ENCODE peak calls at places on chromosome 12, in five cellular contexts. P is lung microvascular endothelial cell; F is nucleus accumbens; D is CD4-positive, alpha-beta T cell; B is AG08396. I is an unnamed sample.

GRCh38 chr12:124437621-124438414 is 129.6 kb downstream of the NCOR2 start:
- DNase-seq in P (no peak), F (no peak), D (no peak), B (no peak), I (no peak)

GRCh38 chr12:52089491-52089890 is 10.0 kb downstream of the SMIM41 start:
- DNase-seq in P (no peak), F (no peak), D (no peak), B (no peak), I (no peak)

GRCh38 chr12:26571539-26571938 is 261.5 kb downstream of the ITPR2 start:
- DNase-seq in P (no peak), F (no peak), D (no peak), B (no peak), I (no peak)

GRCh38 chr12:78721906-78722305 is 142.7 kb upstream of the SYT1 start:
- DNase-seq in P (peak; percentile 49), F (no peak), D (no peak), B (no peak), I (no peak)

GRCh38 chr12:120404271-120404670 is 33.6 kb upstream of the COX6A1 start:
- DNase-seq in P (no peak), F (no peak), D (no peak), B (no peak), I (no peak)

GRCh38 chr12:54405573-54405972 is 13.5 kb downstream of the ITGA5 start:
- DNase-seq in P (no peak), F (no peak), D (no peak), B (no peak), I (no peak)

GRCh38 chr12:120358412-120359158 is 10.4 kb downstream of the MSI1 start:
- DNase-seq in P (no peak), F (no peak), D (no peak), B (no peak), I (no peak)

GRCh38 chr12:13582421-13582820 is 385.9 kb downstream of the EMP1 start:
- DNase-seq in P (no peak), F (no peak), D (no peak), B (no peak), I (no peak)

GRCh38 chr12:89450922-89451321 is 73.7 kb downstream of the GALNT4 start:
- DNase-seq in P (peak; percentile 75), F (no peak), D (no peak), B (no peak), I (no peak)

GRCh38 chr12:82326905-82327503 is 31.2 kb downstream of the CCDC59 start:
- DNase-seq in P (peak; percentile 36), F (no peak), D (no peak), B (peak; percentile 10), I (no peak)

GRCh38 chr12:129589503-129589902 is 314.3 kb downstream of the TMEM132D start:
- DNase-seq in P (no peak), F (no peak), D (no peak), B (no peak), I (no peak)

GRCh38 chr12:116594325-116595038 is 35.3 kb downstream of the MAP1LC3B2 start:
- DNase-seq in P (no peak), F (no peak), D (peak; percentile 13), B (no peak), I (peak; percentile 8)

GRCh38 chr12:84756961-84757360 is 155.6 kb downstream of the SLC6A15 start:
- DNase-seq in P (no peak), F (no peak), D (no peak), B (peak; percentile 3), I (no peak)

GRCh38 chr12:86838264-86838663 is 582.1 kb upstream of the MGAT4C start:
- DNase-seq in P (no peak), F (no peak), D (no peak), B (no peak), I (no peak)

GRCh38 chr12:123269395-123269892 is 2.2 kb downstream of the CDK2AP1 start:
- DNase-seq in P (peak; percentile 72), F (peak; percentile 94), D (no peak), B (peak; percentile 87), I (no peak)

GRCh38 chr12:58487280-58488141 is 432.8 kb downstream of the LRIG3 start:
- DNase-seq in P (no peak), F (no peak), D (no peak), B (peak; percentile 13), I (no peak)

GRCh38 chr12:99769581-99769980 is 122.0 kb downstream of the GARIN6 start:
- DNase-seq in P (no peak), F (no peak), D (no peak), B (no peak), I (no peak)

GRCh38 chr12:51183816-51184215 is 10.9 kb upstream of the TFCP2 start:
- DNase-seq in P (peak; percentile 19), F (peak; percentile 32), D (no peak), B (no peak), I (no peak)

GRCh38 chr12:113439606-113440030 is 17.4 kb downstream of the SDSL start:
- DNase-seq in P (peak; percentile 59), F (peak; percentile 51), D (no peak), B (peak; percentile 58), I (no peak)

I was measured in stimulated activated CD8-positive, alpha-beta memory T cell treated with anti-CD3 and anti-CD28 coated beads, Interleukin-15, amount 100 ng/mL, for 4 hours.